ENCODE peak calls at places on chromosomes 13 and 19, in six cellular contexts. H is psoas muscle, P is glutamatergic neuron, T is B cell, G is pancreas, B is transverse colon. U is an unnamed sample.

GRCh38 chr13:62360609-62361008 is 945.0 kb upstream of the PCDH20 start:
- DNase-seq in T (no peak), G (no peak), P (no peak), B (no peak), H (no peak), U (no peak)

GRCh38 chr13:90686438-90686837 is 661.0 kb upstream of the MIR17HG start:
- DNase-seq in B (no peak), H (no peak), P (no peak), G (no peak), T (no peak), U (no peak)

GRCh38 chr13:25335856-25336255 is 34.4 kb downstream of the NUP58 start:
- DNase-seq in B (no peak), H (no peak), P (no peak), G (no peak), T (no peak), U (no peak)

GRCh38 chr19:36103842-36104552 is 6.9 kb upstream of the OVOL3 start:
- DNase-seq in H (no peak), B (no peak), P (no peak), G (no peak), T (no peak), U (no peak)

GRCh38 chr13:77863037-77863630 is 55.5 kb downstream of the EDNRB start:
- DNase-seq in P (no peak), B (no peak), T (no peak), G (no peak), H (no peak), U (no peak)

GRCh38 chr13:42363941-42364612 is 92.1 kb downstream of the AKAP11 start:
- DNase-seq in T (no peak), P (no peak), G (no peak), B (no peak), H (no peak), U (no peak)

GRCh38 chr19:6484831-6485230 is 3.2 kb upstream of the DENND1C start:
- DNase-seq in B (no peak), G (no peak), T (no peak), H (no peak), P (no peak), U (no peak)

GRCh38 chr13:111874981-111875380 is 192.0 kb upstream of the SOX1 start:
- DNase-seq in T (no peak), B (no peak), H (no peak), G (no peak), P (no peak), U (no peak)

GRCh38 chr19:4578552-4579248 is 19.2 kb upstream of the SEMA6B start:
- DNase-seq in P (no peak), H (no peak), T (no peak), G (no peak), B (no peak), U (no peak)

GRCh38 chr13:65292488-65292901 is 1937.6 kb downstream of the PCDH9 start:
- DNase-seq in T (no peak), P (no peak), B (no peak), G (no peak), H (no peak), U (no peak)

GRCh38 chr19:2532252-2533071 is 56.5 kb downstream of the GADD45B start:
- DNase-seq in T (no peak), P (no peak), H (no peak), G (no peak), B (no peak), U (no peak)

GRCh38 chr13:43767351-43767901 is 19.3 kb downstream of the ENOX1 start:
- DNase-seq in T (no peak), H (peak), G (no peak), B (no peak), P (peak), U (no peak)

GRCh38 chr13:99389520-99390304 is 82.5 kb upstream of the GPR183 start:
- DNase-seq in G (no peak), B (no peak), P (no peak), H (no peak), T (no peak), U (no peak)

GRCh38 chr13:32087955-32088747 is 56.6 kb downstream of the FRY start:
- DNase-seq in B (no peak), P (no peak), T (no peak), G (no peak), H (no peak), U (no peak)

GRCh38 chr13:21934309-21934708 is 263.4 kb downstream of the FGF9 start:
- DNase-seq in H (no peak), G (no peak), P (no peak), B (no peak), T (no peak), U (no peak)

GRCh38 chr19:44617481-44617880 is 4.1 kb downstream of the IGSF23 start:
- DNase-seq in T (no peak), H (no peak), P (no peak), G (no peak), B (no peak), U (no peak)

GRCh38 chr19:41408256-41408655 is 10.6 kb downstream of the BCKDHA start:
- DNase-seq in T (no peak), G (no peak), H (no peak), P (no peak), B (no peak), U (no peak)

GRCh38 chr19:29681422-29682235 is 16.4 kb downstream of the PLEKHF1 start:
- DNase-seq in G (no peak), T (no peak), H (peak), B (no peak), P (no peak), U (no peak)

GRCh38 chr13:107554355-107554905 is 660.9 kb downstream of the LIG4 start:
- DNase-seq in H (no peak), P (peak), B (no peak), G (no peak), T (no peak), U (no peak)

GRCh38 chr19:19997656-19998268 is 41.5 kb downstream of the ZNF682 start:
- DNase-seq in P (peak), H (peak), T (peak), B (peak), G (peak), U (no peak)

GRCh38 chr13:50631041-50631440 is 212.5 kb downstream of the DLEU7 start:
- DNase-seq in P (no peak), G (no peak), B (no peak), H (no peak), T (no peak), U (no peak)

GRCh38 chr13:100130092-100130491 is 41.2 kb downstream of the PCCA start:
- DNase-seq in T (no peak), B (no peak), G (no peak), H (no peak), P (no peak), U (no peak)

GRCh38 chr19:29576043-29576442 is 30.0 kb upstream of the POP4 start:
- DNase-seq in B (no peak), G (no peak), H (no peak), P (no peak), T (no peak), U (no peak)

GRCh38 chr13:99916366-99917103 is 55.0 kb downstream of the ZIC5 start:
- DNase-seq in H (no peak), T (no peak), P (no peak), G (peak), B (no peak), U (peak)

GRCh38 chr19:2089001-2089711 is 7.0 kb downstream of the MOB3A start:
- DNase-seq in B (no peak), T (peak), P (no peak), H (no peak), G (no peak), U (no peak)

GRCh38 chr13:110628952-110629701 is 13.8 kb downstream of the NAXD start:
- DNase-seq in G (no peak), H (no peak), B (no peak), T (peak), P (no peak), U (no peak)

GRCh38 chr19:55265723-55266386 is 7.0 kb upstream of the PPP6R1 start:
- DNase-seq in P (no peak), B (no peak), G (no peak), H (no peak), T (no peak), U (no peak)

GRCh38 chr19:7917292-7918061 is 2.7 kb upstream of the SNAPC2 start:
- DNase-seq in B (peak), P (peak), T (peak), G (no peak), H (no peak), U (peak)

GRCh38 chr13:39483326-39483725 is 119.7 kb downstream of the LHFPL6 start:
- DNase-seq in T (no peak), H (no peak), P (no peak), G (no peak), B (no peak), U (no peak)

GRCh38 chr13:21011378-21011777 is 50.0 kb downstream of the LATS2 start:
- DNase-seq in H (no peak), G (no peak), P (no peak), B (no peak), T (no peak), U (no peak)

GRCh38 chr13:39013462-39013861 is 22.8 kb upstream of the STOML3 start:
- DNase-seq in H (no peak), G (no peak), T (no peak), B (no peak), P (no peak), U (no peak)

GRCh38 chr19:31261651-31262331 is 87.4 kb downstream of the TSHZ3 start:
- DNase-seq in P (no peak), H (no peak), T (no peak), G (no peak), B (no peak), U (no peak)

GRCh38 chr13:78398743-78399410 is 204.5 kb downstream of the POU4F1 start:
- DNase-seq in G (no peak), B (no peak), H (no peak), P (no peak), T (no peak), U (peak)

GRCh38 chr19:54388001-54388802 is 23.5 kb upstream of the LAIR1 start:
- DNase-seq in T (peak), G (no peak), P (no peak), H (no peak), B (peak), U (peak)

GRCh38 chr13:57314897-57315520 is 148.0 kb downstream of the PRR20E start:
- DNase-seq in G (no peak), H (no peak), P (no peak), B (no peak), T (no peak), U (no peak)

GRCh38 chr19:10566408-10566657 is 523 bp upstream of the KRI1 start:
- DNase-seq in B (no peak), G (no peak), P (no peak), H (no peak), T (no peak), U (no peak)

GRCh38 chr19:10566658-10567410 is 1.0 kb upstream of the KRI1 start:
- DNase-seq in H (no peak), B (peak), G (no peak), T (peak), P (peak), U (peak)

GRCh38 chr19:10567696-10568443 is 909 bp downstream of the CDKN2D start:
- DNase-seq in H (no peak), B (no peak), G (no peak), T (no peak), P (no peak), U (peak)

GRCh38 chr19:10568826-10569651 is at the start of gene CDKN2D:
- DNase-seq in T (peak), G (peak), P (peak), B (peak), H (peak), U (peak)

DNA sequence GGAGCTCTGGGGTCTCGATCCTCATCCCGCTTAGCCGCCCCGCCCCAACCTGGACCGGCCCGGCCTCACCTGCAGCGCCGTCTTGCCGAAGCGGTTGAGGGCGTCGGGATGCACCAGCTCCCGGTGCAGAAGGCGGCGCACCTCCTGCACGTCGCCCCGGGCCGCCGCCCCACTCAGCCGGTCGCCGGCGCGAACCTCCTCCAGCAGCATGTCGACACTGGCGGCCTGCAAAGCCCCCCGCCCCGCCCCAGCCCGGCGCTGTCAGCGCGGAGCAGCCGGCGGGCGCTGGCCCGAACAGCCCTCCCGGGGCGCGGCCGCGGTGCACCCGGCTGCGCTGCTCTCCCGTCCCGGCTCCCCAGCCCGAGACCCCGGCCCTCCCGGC is 344 bp downstream of the CDKN2D start:
- DNase-seq in P (no peak), H (peak), B (peak), G (peak), T (no peak), U (no peak)
- TF ChIP-seq CTCF in P (no peak), H (no peak), B (no peak), G (no peak), T (no peak), U (no peak)

DNA sequence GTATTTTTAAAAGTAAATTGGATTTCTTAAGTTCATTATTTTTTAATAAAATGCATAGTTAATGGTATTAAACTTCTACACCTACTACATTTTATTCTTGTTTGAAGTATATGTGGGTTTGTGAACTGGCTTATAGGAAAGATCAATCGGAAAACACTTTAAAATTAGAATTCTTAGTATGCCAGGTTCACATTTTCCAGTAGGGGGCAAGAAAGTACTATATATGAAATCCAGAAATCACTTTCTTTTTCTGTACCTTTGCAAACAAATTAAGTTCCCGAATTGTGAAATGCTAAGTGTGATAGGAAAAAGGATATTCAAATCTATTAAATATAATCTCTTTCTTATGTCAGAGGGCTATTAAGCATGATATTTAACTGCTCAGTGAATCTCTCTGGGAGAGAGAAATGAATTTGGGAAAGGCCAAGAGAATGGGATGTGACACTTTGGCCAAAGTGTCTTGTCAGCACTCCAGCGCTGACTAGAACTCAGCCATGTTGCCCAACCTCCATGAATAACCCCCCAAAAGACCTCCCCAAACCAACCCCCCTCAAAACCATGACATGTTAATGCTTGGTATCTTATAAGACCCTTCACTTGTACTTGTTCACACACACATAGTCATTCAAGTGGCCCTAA is 122.6 kb upstream of the SLC10A2 start:
- DNase-seq in G (no peak), H (no peak), T (no peak), B (no peak), P (no peak), U (no peak)
- TF ChIP-seq CTCF in G (no peak), H (peak), T (peak), B (peak), P (peak), U (peak)

GRCh38 chr19:11798391-11799296 is at the start of gene ZNF491:
- DNase-seq in G (peak), H (peak), T (peak), B (peak), P (peak), U (peak)
- TF ChIP-seq CTCF in G (no peak), H (peak), T (no peak), B (peak), P (no peak), U (peak)

DNA sequence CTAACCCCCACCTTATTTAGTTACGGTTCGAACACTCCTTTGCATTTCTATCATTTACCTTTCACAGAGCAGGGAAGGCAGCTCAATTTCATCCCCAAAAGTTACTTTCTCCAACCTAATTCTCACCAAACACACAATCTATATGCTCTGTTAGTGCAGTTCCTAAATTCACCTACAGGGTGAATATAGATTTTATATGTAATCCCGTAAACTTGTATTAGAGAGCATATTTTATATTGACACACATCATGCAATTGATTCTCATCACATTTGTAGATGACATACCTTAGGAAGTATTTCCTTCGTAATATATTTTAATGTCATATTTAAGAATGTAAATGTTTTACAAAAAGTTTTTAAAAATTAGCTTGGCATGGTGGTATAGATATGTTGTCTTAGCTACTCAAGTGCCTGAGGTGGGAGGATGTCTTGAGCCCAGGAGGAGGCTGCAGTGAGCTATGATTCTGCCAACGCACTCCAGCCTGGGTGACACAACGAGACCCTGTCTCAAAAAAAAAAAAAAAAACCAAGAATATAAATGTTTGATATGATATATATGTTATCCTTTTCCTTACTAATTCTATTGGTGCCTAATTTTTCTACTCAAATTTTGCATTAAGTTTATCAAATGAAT is 57.3 kb upstream of the TNFRSF19 start:
- DNase-seq in P (no peak), B (no peak), H (no peak), G (no peak), T (no peak), U (no peak)
- TF ChIP-seq CTCF in P (peak), B (no peak), H (no peak), G (no peak), T (peak), U (no peak)

GRCh38 chr19:17829855-17830566 is 8.7 kb upstream of the INSL3 start:
- DNase-seq in T (no peak), B (peak), H (no peak), P (peak), G (peak), U (no peak)
- TF ChIP-seq CTCF in T (no peak), B (no peak), H (no peak), P (no peak), G (no peak), U (no peak)